ENCODE peak calls at places on chromosomes 4 and X, in ten cellular contexts. H, T, A, P, J, O, B, W, U and G are unnamed samples.

GRCh38 chr4:5998333-5998936 is 19.8 kb downstream of the C4orf50 start:
- DNase-seq in B (no peak), O (peak; percentile 15), J (peak; percentile 50), P (peak; percentile 14), U (peak; percentile 41), H (no peak), T (peak; percentile 64), W (peak; percentile 58), A (peak; percentile 72), G (no peak)

GRCh38 chr4:73822812-73823480 is 13.5 kb upstream of the CXCL6 start:
- DNase-seq in B (no peak), O (no peak), A (no peak), J (no peak), T (no peak), H (no peak), W (no peak), P (no peak), U (no peak), G (no peak)

GRCh38 chr4:89586864-89587263 is 250.1 kb downstream of the SNCA start:
- DNase-seq in J (peak; percentile 28), A (no peak), U (no peak), W (no peak), T (no peak), P (peak; percentile 41), H (no peak), O (no peak), B (no peak), G (no peak)

GRCh38 chrX:136750364-136750763 is 30.4 kb downstream of the ARHGEF6 start:
- DNase-seq in B (no peak), P (peak; percentile 32), W (no peak), J (no peak), H (no peak), T (no peak), A (no peak), O (no peak), U (no peak), G (no peak)

GRCh38 chrX:49106930-49107329 is 16.6 kb downstream of the GPKOW start:
- DNase-seq in U (no peak), O (no peak), A (peak; percentile 30), P (peak; percentile 49), T (peak; percentile 26), H (no peak), J (peak; percentile 56), B (peak; percentile 0), W (peak; percentile 50), G (peak; percentile 2)

GRCh38 chr4:18297684-18298083 is 276.1 kb upstream of the LCORL start:
- DNase-seq in B (no peak), J (no peak), W (no peak), A (no peak), T (no peak), U (no peak), O (no peak), P (no peak), H (no peak), G (no peak)

GRCh38 chrX:20112022-20112421 is 4.7 kb downstream of the MAP7D2 start:
- DNase-seq in J (no peak), T (no peak), A (no peak), P (no peak), H (no peak), O (no peak), W (no peak), U (no peak), B (no peak), G (no peak)

GRCh38 chrX:460823-461640 is 74.3 kb upstream of the PPP2R3B start:
- DNase-seq in T (no peak), A (no peak), B (no peak), P (no peak), O (no peak), W (no peak), J (no peak), U (no peak), H (no peak), G (no peak)

GRCh38 chr4:1939664-1940509 is 68.7 kb downstream of the NSD2 start:
- DNase-seq in H (no peak), T (no peak), A (peak; percentile 74), J (peak; percentile 91), U (no peak), B (peak; percentile 44), W (no peak), O (peak; percentile 61), P (peak; percentile 85), G (peak; percentile 57)

GRCh38 chr4:8272472-8273428 is 3.2 kb downstream of the HTRA3 start:
- DNase-seq in H (no peak), U (no peak), T (no peak), B (no peak), A (no peak), J (peak; percentile 32), P (peak; percentile 54), W (no peak), O (no peak), G (no peak)

GRCh38 chr4:67928547-67928946 is 34.7 kb downstream of the TMPRSS11A start:
- DNase-seq in O (peak; percentile 52), W (no peak), H (no peak), T (no peak), J (peak; percentile 22), U (no peak), B (peak; percentile 60), A (no peak), P (peak; percentile 21), G (peak; percentile 35)

GRCh38 chr4:77844363-77844762 is 18.3 kb upstream of the MRPL1 start:
- DNase-seq in T (no peak), O (no peak), P (no peak), U (no peak), J (no peak), A (no peak), H (no peak), B (no peak), W (no peak), G (no peak)

GRCh38 chr4:2787230-2788100 is 5.4 kb upstream of the SH3BP2 start:
- DNase-seq in T (no peak), W (peak; percentile 51), J (no peak), P (no peak), O (no peak), U (no peak), H (peak; percentile 86), A (no peak), B (no peak), G (no peak)

GRCh38 chr4:41057456-41057855 is 156.9 kb downstream of the APBB2 start:
- DNase-seq in O (no peak), A (no peak), J (no peak), H (no peak), P (peak; percentile 73), B (no peak), W (no peak), T (no peak), U (no peak), G (no peak)

GRCh38 chrX:82756272-82756671 is 751.8 kb upstream of the POU3F4 start:
- DNase-seq in W (no peak), J (no peak), H (no peak), O (no peak), T (no peak), P (no peak), B (no peak), A (no peak), U (no peak), G (no peak)

GRCh38 chr4:95217197-95217596 is 331.6 kb downstream of the UNC5C start:
- DNase-seq in B (no peak), A (no peak), W (no peak), H (no peak), J (no peak), P (no peak), U (no peak), T (no peak), O (no peak), G (no peak)